ENCODE peak calls at places on chromosomes 7 and 10, in four cellular contexts. X is KBM-7, S is heart left ventricle, Z is posterior cingulate gyrus. T is an unnamed sample.

GRCh38 chr7:41731486-41732278 is 28.8 kb upstream of the INHBA start:
- DNase-seq in S (no peak), X (no peak), Z (no peak), T (no peak)

GRCh38 chr10:89279449-89279869 is 22.4 kb upstream of the IFIT2 start:
- DNase-seq in X (no peak), S (peak; percentile 38), Z (no peak), T (no peak)

GRCh38 chr10:101749511-101750016 is 26.4 kb downstream of the FGF8 start:
- DNase-seq in S (no peak), X (no peak), Z (no peak), T (no peak)

GRCh38 chr10:69696073-69696731 is 66.2 kb downstream of the FAM241B start:
- DNase-seq in S (no peak), Z (no peak), X (peak; percentile 85), T (no peak)

GRCh38 chr7:139359366-139360209 is at the start of gene LUC7L2:
- DNase-seq in X (peak; percentile 99), Z (peak; percentile 100), S (peak; percentile 100), T (peak; percentile 100)

GRCh38 chr7:82241371-82241770 is 202.2 kb downstream of the CACNA2D1 start:
- DNase-seq in S (no peak), Z (no peak), X (no peak), T (no peak)

GRCh38 chr7:101159696-101160674 is 5.4 kb downstream of the VGF start:
- DNase-seq in X (no peak), Z (peak; percentile 62), S (no peak), T (no peak)

GRCh38 chr10:28111712-28112111 is 112.8 kb upstream of the ODAD2 start:
- DNase-seq in Z (no peak), X (no peak), S (no peak), T (no peak)

GRCh38 chr10:11546581-11546980 is 64.9 kb downstream of the USP6NL start:
- DNase-seq in X (peak; percentile 26), S (no peak), Z (no peak), T (no peak)

GRCh38 chr10:132875435-132875834 is 66.9 kb downstream of the CFAP46 start:
- DNase-seq in Z (no peak), S (no peak), X (no peak), T (no peak)

GRCh38 chr7:28263622-28264266 is 83.1 kb upstream of the JAZF1 start:
- DNase-seq in S (no peak), Z (no peak), X (no peak), T (no peak)

GRCh38 chr7:154946166-154946565 is 56.8 kb downstream of the PAXIP1 start:
- DNase-seq in S (no peak), Z (no peak), X (no peak), T (no peak)

GRCh38 chr7:132666786-132667185 is 90.5 kb upstream of the PLXNA4 start:
- DNase-seq in Z (no peak), S (no peak), X (no peak), T (no peak)

GRCh38 chr7:155353256-155353897 is 55.7 kb downstream of the INSIG1 start:
- DNase-seq in S (peak; percentile 11), X (no peak), Z (no peak), T (no peak)

GRCh38 chr10:130934333-130935035 is 377.0 kb downstream of the TCERG1L start:
- DNase-seq in Z (no peak), S (no peak), X (no peak), T (no peak)

GRCh38 chr7:22858640-22859561 is 36.3 kb upstream of the TOMM7 start:
- DNase-seq in S (no peak), Z (no peak), X (no peak), T (no peak)

GRCh38 chr7:33334349-33334748 is 205.0 kb downstream of the BBS9 start:
- DNase-seq in X (peak; percentile 27), Z (no peak), S (no peak), T (no peak)

GRCh38 chr10:53955091-53955490 is 845.9 kb downstream of the PCDH15 start:
- DNase-seq in X (no peak), Z (no peak), S (no peak), T (no peak)

GRCh38 chr7:84841809-84842208 is 345.0 kb downstream of the SEMA3D start:
- DNase-seq in X (no peak), S (no peak), Z (no peak), T (no peak)

GRCh38 chr7:8217200-8218068 is 44.5 kb downstream of the ICA1 start:
- DNase-seq in S (no peak), X (peak; percentile 72), Z (no peak), T (peak; percentile 38)